ENCODE peak calls at places on chromosome 12, in six cellular contexts. T is activated T-helper 1 cell treated with Interleukin-2 at 50 U/mL for 16 hours, R is fibroblast of the aortic adventitia, X is stomach, J is NCI-H1417 treated with DMSO at 0.1 percent for 48 hours, L is IMR-90. O is an unnamed sample.

GRCh38 chr12:43964966-43965365 is 129.1 kb downstream of the TMEM117 start:
- DNase-seq in R (peak; percentile 63), L (peak; percentile 69), T (no peak), J (no peak), X (no peak), O (no peak)

GRCh38 chr12:132624186-132624855 is 5.7 kb downstream of the P2RX2 start:
- DNase-seq in J (no peak), L (no peak), R (no peak), X (no peak), T (no peak), O (no peak)

GRCh38 chr12:79016181-79016580 is 151.6 kb downstream of the SYT1 start:
- DNase-seq in J (peak; percentile 93), R (no peak), X (no peak), L (no peak), T (no peak), O (no peak)

GRCh38 chr12:75852143-75852542 is 179.4 kb downstream of the PHLDA1 start:
- DNase-seq in L (peak; percentile 48), T (no peak), X (no peak), R (peak; percentile 43), J (no peak), O (no peak)

GRCh38 chr12:116943419-116944372 is 32.9 kb downstream of the FBXW8 start:
- DNase-seq in L (no peak), X (no peak), J (no peak), T (no peak), R (no peak), O (no peak)

GRCh38 chr12:55728932-55729591 is at the start of gene CD63:
- DNase-seq in J (no peak), X (peak; percentile 91), R (peak; percentile 84), T (peak; percentile 47), L (peak; percentile 88), O (peak; percentile 65)

GRCh38 chr12:107200394-107200793 is 107.0 kb upstream of the CRY1 start:
- DNase-seq in L (peak; percentile 87), R (peak; percentile 57), X (no peak), T (no peak), J (no peak), O (no peak)

GRCh38 chr12:32292175-32292574 is 107.2 kb upstream of the FGD4 start:
- DNase-seq in X (no peak), J (no peak), R (no peak), L (no peak), T (no peak), O (no peak)

GRCh38 chr12:45124485-45125155 is 73.7 kb upstream of the DBX2 start:
- DNase-seq in R (no peak), J (no peak), X (no peak), T (no peak), L (no peak), O (no peak)

GRCh38 chr12:48923117-48923516 is 2.2 kb downstream of the FKBP11 start:
- DNase-seq in T (no peak), L (no peak), J (no peak), X (no peak), R (no peak), O (no peak)

GRCh38 chr12:40149673-40150260 is 43.9 kb upstream of the SLC2A13 start:
- DNase-seq in T (no peak), J (no peak), L (no peak), R (no peak), X (no peak), O (no peak)

GRCh38 chr12:13193403-13194100 is 3.0 kb upstream of the EMP1 start:
- DNase-seq in J (no peak), X (no peak), L (no peak), T (no peak), R (no peak), O (no peak)

GRCh38 chr12:18576104-18576622 is 161.6 kb downstream of the PLCZ1 start:
- DNase-seq in T (no peak), R (peak; percentile 16), X (no peak), L (peak; percentile 44), J (no peak), O (no peak)

GRCh38 chr12:69585189-69586062 is at the start of gene CCT2:
- DNase-seq in L (peak; percentile 94), X (peak; percentile 98), T (peak; percentile 94), R (peak; percentile 93), J (peak; percentile 82), O (peak; percentile 98)

GRCh38 chr12:88870000-88870737 is 289.9 kb upstream of the KITLG start:
- DNase-seq in X (no peak), T (no peak), J (no peak), R (peak; percentile 58), L (peak; percentile 88), O (no peak)

GRCh38 chr12:69630191-69630590 is 19.5 kb upstream of the LRRC10 start:
- DNase-seq in L (no peak), X (no peak), T (no peak), J (no peak), R (no peak), O (no peak)

GRCh38 chr12:53770281-53770680 is 18.5 kb upstream of the CISTR start:
- DNase-seq in L (peak; percentile 97), T (no peak), R (peak; percentile 95), J (no peak), X (no peak), O (no peak)

GRCh38 chr12:75850751-75851462 is 180.7 kb downstream of the PHLDA1 start:
- DNase-seq in X (no peak), T (no peak), R (peak; percentile 65), L (peak; percentile 84), J (peak; percentile 12), O (no peak)

GRCh38 chr12:121799175-121799841 is 4.5 kb upstream of the SETD1B start:
- DNase-seq in L (peak; percentile 85), R (peak; percentile 83), X (peak; percentile 61), T (no peak), J (peak; percentile 57), O (peak; percentile 78)

GRCh38 chr12:53791735-53792326 is 40.1 kb upstream of the CISTR start:
- DNase-seq in L (no peak), J (no peak), X (peak; percentile 26), R (no peak), T (no peak), O (peak; percentile 19)

GRCh38 chr12:96164951-96165858 is 29.0 kb upstream of the ELK3 start:
- DNase-seq in J (no peak), L (no peak), T (no peak), X (no peak), R (peak; percentile 11), O (no peak)

GRCh38 chr12:107760207-107760816 is 625 bp downstream of the PRDM4 start:
- DNase-seq in T (no peak), R (peak; percentile 5), L (peak; percentile 12), J (no peak), X (no peak), O (peak; percentile 19)